ENCODE peak calls at places on chromosomes 2 and 18, in four cellular contexts. One of them, this sample, is unnamed.

GRCh38 chr2:75157435-75157834 is 41.9 kb downstream of the TACR1 start:
- DNase-seq in kidney: no peak
- DNase-seq in neural progenitor cell: no peak
- DNase-seq in A549: peak
- DNase-seq in this sample: no peak

GRCh38 chr2:25738383-25739343 is 65.3 kb upstream of the DTNB start:
- DNase-seq in kidney: no peak
- DNase-seq in neural progenitor cell: no peak
- DNase-seq in A549: no peak
- DNase-seq in this sample: no peak

GRCh38 chr2:20019747-20020146 is 7.3 kb upstream of the MATN3 start:
- DNase-seq in kidney: no peak
- DNase-seq in neural progenitor cell: no peak
- DNase-seq in A549: no peak
- DNase-seq in this sample: no peak

GRCh38 chr2:29782531-29782930 is 138.9 kb downstream of the ALK start:
- DNase-seq in kidney: no peak
- DNase-seq in neural progenitor cell: no peak
- DNase-seq in A549: no peak
- DNase-seq in this sample: no peak

GRCh38 chr2:181766129-181766528 is 85.8 kb upstream of the NEUROD1 start:
- DNase-seq in kidney: no peak
- DNase-seq in neural progenitor cell: no peak
- DNase-seq in A549: no peak
- DNase-seq in this sample: no peak

GRCh38 chr2:42810971-42811865 is 18.8 kb upstream of the HAAO start:
- DNase-seq in kidney: peak
- DNase-seq in neural progenitor cell: peak
- DNase-seq in A549: peak
- DNase-seq in this sample: peak

GRCh38 chr18:77777126-77777525 is 527.5 kb downstream of the GALR1 start:
- DNase-seq in kidney: no peak
- DNase-seq in neural progenitor cell: no peak
- DNase-seq in A549: no peak
- DNase-seq in this sample: no peak

GRCh38 chr2:197079832-197080555 is 153.5 kb upstream of the PGAP1 start:
- DNase-seq in kidney: no peak
- DNase-seq in neural progenitor cell: peak
- DNase-seq in A549: no peak
- DNase-seq in this sample: no peak

GRCh38 chr2:33213244-33213643 is 263.2 kb upstream of the RASGRP3 start:
- DNase-seq in kidney: no peak
- DNase-seq in neural progenitor cell: no peak
- DNase-seq in A549: no peak
- DNase-seq in this sample: no peak

GRCh38 chr2:101361079-101361478 is 26.2 kb downstream of the CREG2 start:
- DNase-seq in kidney: no peak
- DNase-seq in neural progenitor cell: no peak
- DNase-seq in A549: no peak
- DNase-seq in this sample: no peak

GRCh38 chr2:106197878-106198277 is 3.8 kb upstream of the UXS1 start:
- DNase-seq in kidney: no peak
- DNase-seq in neural progenitor cell: no peak
- DNase-seq in A549: no peak
- DNase-seq in this sample: no peak

GRCh38 chr2:241703128-241703604 is 1.3 kb downstream of the ING5 start:
- DNase-seq in kidney: no peak
- DNase-seq in neural progenitor cell: no peak
- DNase-seq in A549: peak
- DNase-seq in this sample: no peak

GRCh38 chr2:9207641-9208301 is 1.2 kb downstream of the ASAP2 start:
- DNase-seq in kidney: no peak
- DNase-seq in neural progenitor cell: peak
- DNase-seq in A549: peak
- DNase-seq in this sample: no peak

GRCh38 chr2:7752291-7752690 is 835.1 kb downstream of the RNF144A start:
- DNase-seq in kidney: no peak
- DNase-seq in neural progenitor cell: no peak
- DNase-seq in A549: no peak
- DNase-seq in this sample: no peak

GRCh38 chr2:46548521-46549144 is 69.3 kb downstream of the TMEM247 start:
- DNase-seq in kidney: no peak
- DNase-seq in neural progenitor cell: no peak
- DNase-seq in A549: no peak
- DNase-seq in this sample: no peak

GRCh38 chr18:79926306-79926705 is 25.1 kb downstream of the SLC66A2 start:
- DNase-seq in kidney: peak
- DNase-seq in neural progenitor cell: no peak
- DNase-seq in A549: no peak
- DNase-seq in this sample: no peak

GRCh38 chr2:104844813-104845551 is 8.9 kb upstream of the POU3F3 start:
- DNase-seq in kidney: peak
- DNase-seq in neural progenitor cell: peak
- DNase-seq in A549: no peak
- DNase-seq in this sample: no peak

GRCh38 chr2:146130290-146130689 is 1610.4 kb upstream of the ZEB2 start:
- DNase-seq in kidney: no peak
- DNase-seq in neural progenitor cell: no peak
- DNase-seq in A549: no peak
- DNase-seq in this sample: no peak

GRCh38 chr2:88067598-88067997 is at the start of gene SMYD1:
- DNase-seq in kidney: no peak
- DNase-seq in neural progenitor cell: no peak
- DNase-seq in A549: no peak
- DNase-seq in this sample: no peak

GRCh38 chr18:35463050-35463449 is 34.7 kb downstream of the INO80C start:
- DNase-seq in kidney: no peak
- DNase-seq in neural progenitor cell: no peak
- DNase-seq in A549: no peak
- DNase-seq in this sample: no peak

GRCh38 chr2:36459725-36460137 is 104.2 kb downstream of the CRIM1 start:
- DNase-seq in kidney: no peak
- DNase-seq in neural progenitor cell: peak
- DNase-seq in A549: peak
- DNase-seq in this sample: no peak
- TF ChIP-seq CTCF in kidney: peak
- TF ChIP-seq CTCF in neural progenitor cell: peak
- TF ChIP-seq CTCF in A549: peak
- TF ChIP-seq CTCF in this sample: no peak

GRCh38 chr2:225317191-225317590 is 82.3 kb upstream of the NYAP2 start:
- DNase-seq in kidney: no peak
- DNase-seq in neural progenitor cell: no peak
- DNase-seq in A549: no peak
- DNase-seq in this sample: no peak
- H3K4me3 ChIP-seq in kidney: no peak
- H3K4me3 ChIP-seq in neural progenitor cell: no peak
- H3K4me3 ChIP-seq in A549: no peak
- H3K4me3 ChIP-seq in this sample: no peak

DNA sequence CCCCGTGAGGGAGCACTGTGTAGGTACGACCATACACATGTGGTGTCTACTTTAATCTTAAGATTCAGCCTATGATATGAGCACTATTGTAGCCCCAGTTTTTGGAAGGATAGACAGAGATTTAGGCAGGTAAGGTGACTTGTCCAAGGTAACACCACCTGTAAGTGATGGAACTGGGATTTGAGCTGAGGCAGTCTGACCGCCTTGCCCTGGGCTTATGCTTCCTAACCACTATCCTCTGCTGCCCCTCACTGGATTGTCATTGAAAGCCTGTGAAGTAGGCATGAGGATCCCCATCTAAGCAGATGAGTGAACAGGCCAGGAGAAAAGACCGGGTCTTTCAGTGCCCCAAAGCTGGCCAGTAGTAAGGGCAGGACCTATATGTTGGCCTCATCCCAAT is 343.8 kb downstream of the CYRIA start:
- DNase-seq in kidney: no peak
- DNase-seq in neural progenitor cell: peak
- DNase-seq in A549: no peak
- DNase-seq in this sample: no peak
- TF ChIP-seq CTCF in kidney: no peak
- TF ChIP-seq CTCF in neural progenitor cell: peak
- TF ChIP-seq CTCF in A549: no peak
- TF ChIP-seq CTCF in this sample: no peak

GRCh38 chr2:166494140-166494544 is at the start of gene SCN7A:
- DNase-seq in kidney: peak
- DNase-seq in neural progenitor cell: peak
- DNase-seq in A549: no peak
- DNase-seq in this sample: no peak
- H3K4me3 ChIP-seq in kidney: peak
- H3K4me3 ChIP-seq in neural progenitor cell: peak
- H3K4me3 ChIP-seq in A549: no peak
- H3K4me3 ChIP-seq in this sample: no peak

GRCh38 chr2:1892529-1893250 is 148.4 kb upstream of the PXDN start:
- DNase-seq in kidney: no peak
- DNase-seq in neural progenitor cell: no peak
- DNase-seq in A549: no peak
- DNase-seq in this sample: no peak

GRCh38 chr2:1891971-1892486 is 147.7 kb upstream of the PXDN start:
- DNase-seq in kidney: no peak
- DNase-seq in neural progenitor cell: no peak
- DNase-seq in A549: no peak
- DNase-seq in this sample: no peak

GRCh38 chr2:1894578-1894977 is 150.3 kb upstream of the PXDN start:
- DNase-seq in kidney: no peak
- DNase-seq in neural progenitor cell: no peak
- DNase-seq in A549: no peak
- DNase-seq in this sample: no peak

GRCh38 chr2:1891147-1891546 is 146.8 kb upstream of the PXDN start:
- DNase-seq in kidney: no peak
- DNase-seq in neural progenitor cell: no peak
- DNase-seq in A549: peak
- DNase-seq in this sample: no peak

GRCh38 chr2:1893856-1894255 is 149.5 kb upstream of the PXDN start:
- DNase-seq in kidney: no peak
- DNase-seq in neural progenitor cell: no peak
- DNase-seq in A549: no peak
- DNase-seq in this sample: no peak
- TF ChIP-seq CTCF in kidney: no peak
- TF ChIP-seq CTCF in neural progenitor cell: no peak
- TF ChIP-seq CTCF in A549: no peak
- TF ChIP-seq CTCF in this sample: no peak

GRCh38 chr2:233084488-233084887 is 24.3 kb downstream of the INPP5D start:
- DNase-seq in kidney: peak
- DNase-seq in neural progenitor cell: peak
- DNase-seq in A549: no peak
- DNase-seq in this sample: peak
- H3K4me3 ChIP-seq in kidney: no peak
- H3K4me3 ChIP-seq in neural progenitor cell: no peak
- H3K4me3 ChIP-seq in A549: no peak
- H3K4me3 ChIP-seq in this sample: peak

GRCh38 chr2:98444436-98445166 is at the start of gene INPP4A:
- DNase-seq in kidney: peak
- DNase-seq in neural progenitor cell: peak
- DNase-seq in A549: peak
- DNase-seq in this sample: peak
- TF ChIP-seq CTCF in kidney: no peak
- TF ChIP-seq CTCF in neural progenitor cell: peak
- TF ChIP-seq CTCF in A549: no peak
- TF ChIP-seq CTCF in this sample: peak

DNA sequence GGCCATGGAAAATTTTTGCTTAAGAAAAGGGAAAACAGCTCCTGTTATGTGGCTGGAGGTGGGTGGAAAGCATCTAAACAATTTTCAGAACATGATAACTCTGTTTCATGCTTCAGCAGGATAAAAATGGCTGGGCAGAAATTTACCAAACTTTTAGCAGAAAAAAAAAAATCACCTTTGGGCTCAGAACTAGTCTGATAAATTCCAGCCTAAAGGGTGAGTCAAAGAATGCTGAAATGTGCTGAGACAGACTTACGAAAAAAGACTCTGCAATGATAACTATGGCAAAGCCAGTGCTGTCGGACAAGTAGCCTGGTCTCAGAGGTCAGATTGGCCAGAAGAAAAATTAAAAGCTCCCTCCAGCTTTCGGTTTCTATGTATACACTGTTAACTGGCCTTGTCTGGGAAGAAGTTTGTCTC is 123.6 kb downstream of the LRATD1 start:
- DNase-seq in kidney: no peak
- DNase-seq in neural progenitor cell: no peak
- DNase-seq in A549: no peak
- DNase-seq in this sample: no peak
- H3K4me3 ChIP-seq in kidney: no peak
- H3K4me3 ChIP-seq in neural progenitor cell: no peak
- H3K4me3 ChIP-seq in A549: no peak
- H3K4me3 ChIP-seq in this sample: no peak

DNA sequence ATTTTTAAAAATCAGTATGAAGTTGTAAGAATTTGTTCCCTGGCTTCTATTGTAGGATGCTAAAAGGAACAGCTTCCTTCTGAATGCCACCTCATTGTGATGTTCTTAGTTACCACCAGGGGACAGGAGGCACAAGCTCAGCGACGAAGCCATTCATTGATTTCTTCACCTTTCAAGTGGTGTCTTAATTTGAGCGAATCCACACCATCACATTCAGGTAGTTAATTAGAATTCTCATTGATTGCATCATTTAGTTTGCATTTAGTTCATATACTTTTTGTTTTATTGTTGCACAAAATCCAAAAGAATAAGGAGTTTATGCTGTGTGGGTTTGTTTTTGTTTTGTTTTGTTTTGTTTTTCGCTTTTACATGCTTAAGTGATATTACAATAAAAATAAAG is 23.1 kb downstream of the CYP27C1 start:
- DNase-seq in kidney: no peak
- DNase-seq in neural progenitor cell: peak
- DNase-seq in A549: no peak
- DNase-seq in this sample: peak
- TF ChIP-seq CTCF in kidney: no peak
- TF ChIP-seq CTCF in neural progenitor cell: peak
- TF ChIP-seq CTCF in A549: no peak
- TF ChIP-seq CTCF in this sample: peak

GRCh38 chr2:31137211-31138036 is 816 bp downstream of the GALNT14 start:
- DNase-seq in kidney: peak
- DNase-seq in neural progenitor cell: peak
- DNase-seq in A549: peak
- DNase-seq in this sample: no peak

GRCh38 chr2:31136000-31136399 is 2.2 kb downstream of the GALNT14 start:
- DNase-seq in kidney: no peak
- DNase-seq in neural progenitor cell: no peak
- DNase-seq in A549: no peak
- DNase-seq in this sample: no peak

GRCh38 chr2:31134450-31134849 is 3.8 kb downstream of the GALNT14 start:
- DNase-seq in kidney: no peak
- DNase-seq in neural progenitor cell: no peak
- DNase-seq in A549: no peak
- DNase-seq in this sample: no peak

GRCh38 chr2:31138037-31138962 is at the start of gene GALNT14:
- DNase-seq in kidney: peak
- DNase-seq in neural progenitor cell: peak
- DNase-seq in A549: peak
- DNase-seq in this sample: peak

GRCh38 chr2:31136732-31137131 is 1.5 kb downstream of the GALNT14 start:
- DNase-seq in kidney: no peak
- DNase-seq in neural progenitor cell: no peak
- DNase-seq in A549: no peak
- DNase-seq in this sample: no peak
- H3K4me3 ChIP-seq in kidney: peak
- H3K4me3 ChIP-seq in neural progenitor cell: peak
- H3K4me3 ChIP-seq in A549: peak
- H3K4me3 ChIP-seq in this sample: no peak

This sample was measured in GM12865.